ENCODE peak calls at places on chromosome 1, in five cellular contexts. I is HCT116, F is hepatocyte, Q is PC-3, E is IMR-90. B is an unnamed sample.

GRCh38 chr1:166165661-166166399 is 971 bp downstream of the FAM78B start:
- DNase-seq in I (no peak), F (peak), Q (no peak), E (no peak), B (peak)

GRCh38 chr1:100785399-100786082 is 66.0 kb downstream of the VCAM1 start:
- DNase-seq in I (no peak), F (no peak), Q (peak), E (peak), B (peak)

GRCh38 chr1:8671313-8671917 is 146.0 kb downstream of the RERE start:
- DNase-seq in I (peak), F (peak), Q (peak), E (peak), B (peak)

GRCh38 chr1:158077366-158078256 is 84.2 kb downstream of the KIRREL1 start:
- DNase-seq in I (no peak), F (no peak), Q (no peak), E (no peak), B (no peak)

GRCh38 chr1:52955129-52955970 is 28.3 kb downstream of the SCP2 start:
- DNase-seq in I (no peak), F (peak), Q (peak), E (peak), B (peak)

GRCh38 chr1:157771666-157772425 is 5.1 kb downstream of the FCRL2 start:
- DNase-seq in I (no peak), F (no peak), Q (peak), E (no peak), B (peak)

GRCh38 chr1:6259491-6260362 is 1.2 kb downstream of the GPR153 start:
- DNase-seq in I (peak), F (peak), Q (peak), E (peak), B (peak)

GRCh38 chr1:182431278-182431677 is 18.7 kb upstream of the RGSL1 start:
- DNase-seq in I (no peak), F (no peak), Q (no peak), E (no peak), B (no peak)

GRCh38 chr1:10862743-10863335 is 66.4 kb upstream of the CASZ1 start:
- DNase-seq in I (no peak), F (no peak), Q (no peak), E (no peak), B (peak)

GRCh38 chr1:61071205-61071830 is 11.0 kb upstream of the NFIA start:
- DNase-seq in I (no peak), F (no peak), Q (no peak), E (no peak), B (no peak)

GRCh38 chr1:61070054-61070453 is 12.3 kb upstream of the NFIA start:
- DNase-seq in I (no peak), F (no peak), Q (no peak), E (no peak), B (peak)

GRCh38 chr1:61064673-61065072 is 17.7 kb upstream of the NFIA start:
- DNase-seq in I (no peak), F (no peak), Q (no peak), E (no peak), B (no peak)

DNA sequence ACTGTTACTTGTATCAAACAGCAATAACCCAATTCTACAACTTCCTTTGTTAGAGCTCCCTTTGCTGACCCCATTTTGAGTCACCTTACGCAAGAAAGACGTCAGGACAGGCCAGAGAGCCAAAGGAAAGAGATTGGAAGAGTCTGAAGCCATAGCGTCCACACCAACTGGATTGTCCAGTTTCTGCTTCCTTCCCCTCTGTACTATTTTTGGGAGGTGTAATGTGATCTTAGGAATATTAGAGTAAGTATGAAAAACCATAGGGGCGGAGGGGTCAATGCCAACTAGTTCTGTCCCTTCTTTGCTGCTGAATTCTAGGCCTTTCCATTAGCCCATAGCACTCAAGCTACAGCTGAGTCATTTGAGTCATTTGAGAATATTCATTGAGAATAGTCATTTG is 14.9 kb upstream of the NFIA start:
- DNase-seq in I (no peak), F (no peak), Q (peak), E (no peak), B (peak)
- H3K27ac ChIP-seq in I (no peak), F (no peak), Q (peak), E (no peak), B (no peak)

GRCh38 chr1:226444901-226445300 is 37.0 kb upstream of the PARP1 start:
- DNase-seq in I (no peak), F (no peak), Q (no peak), E (no peak), B (no peak)
- TF ChIP-seq CTCF in I (no peak), F (no peak), Q (no peak), E (no peak), B (no peak)

DNA sequence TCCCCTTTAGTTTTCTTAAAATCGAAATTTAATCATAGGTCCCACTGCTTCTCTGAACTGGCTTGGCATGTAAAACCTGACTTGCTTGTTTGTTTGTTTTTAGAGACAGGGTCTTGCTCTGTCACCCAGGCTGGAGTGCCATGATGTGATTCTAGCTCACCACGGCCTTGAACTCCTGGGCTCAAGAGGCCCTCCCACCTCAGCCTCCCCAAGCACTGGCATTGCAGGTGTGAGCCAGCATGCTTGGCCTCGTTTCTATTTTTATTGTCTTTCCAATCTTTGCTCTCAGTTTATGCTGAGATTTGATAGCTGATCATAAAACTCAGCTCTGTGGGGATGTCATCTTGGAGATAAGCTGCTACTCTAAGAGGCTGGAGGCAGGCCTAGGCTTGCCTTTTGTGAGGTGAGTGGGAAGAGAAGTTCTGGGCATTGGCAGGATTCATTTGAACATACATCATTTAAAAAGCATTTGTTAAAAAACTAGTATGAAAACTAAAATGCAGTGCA is 51.5 kb upstream of the GCLM start:
- DNase-seq in I (no peak), F (peak), Q (no peak), E (peak), B (no peak)
- H2AFZ ChIP-seq in I (no peak), F (no peak), Q (no peak), E (no peak), B (peak)

GRCh38 chr1:201499795-201500669 is 6.9 kb downstream of the CSRP1 start:
- DNase-seq in I (no peak), F (no peak), Q (no peak), E (no peak), B (no peak)

GRCh38 chr1:201502511-201502857 is 4.4 kb downstream of the CSRP1 start:
- DNase-seq in I (no peak), F (no peak), Q (no peak), E (no peak), B (no peak)

GRCh38 chr1:201501812-201502510 is 5.0 kb downstream of the CSRP1 start:
- DNase-seq in I (no peak), F (peak), Q (no peak), E (no peak), B (no peak)

GRCh38 chr1:201500670-201501120 is 6.2 kb downstream of the CSRP1 start:
- DNase-seq in I (no peak), F (no peak), Q (no peak), E (no peak), B (no peak)

GRCh38 chr1:201501144-201501543 is 5.8 kb downstream of the CSRP1 start:
- DNase-seq in I (no peak), F (no peak), Q (no peak), E (peak), B (peak)
- H3K27ac ChIP-seq in I (no peak), F (peak), Q (no peak), E (peak), B (peak)

GRCh38 chr1:174659823-174660222 is 212.1 kb downstream of the GPR52 start:
- DNase-seq in I (peak), F (no peak), Q (peak), E (peak), B (peak)
- TF ChIP-seq CTCF in I (no peak), F (no peak), Q (no peak), E (no peak), B (no peak)

GRCh38 chr1:16422041-16422440 is 15.2 kb downstream of the SPATA21 start:
- DNase-seq in I (no peak), F (no peak), Q (no peak), E (no peak), B (no peak)
- H2AFZ ChIP-seq in I (no peak), F (no peak), Q (no peak), E (no peak), B (no peak)

GRCh38 chr1:51072040-51072439 is 30.0 kb upstream of the C1orf185 start:
- DNase-seq in I (no peak), F (no peak), Q (no peak), E (no peak), B (no peak)

GRCh38 chr1:51072651-51073050 is 29.4 kb upstream of the C1orf185 start:
- DNase-seq in I (no peak), F (no peak), Q (no peak), E (no peak), B (no peak)

GRCh38 chr1:51070640-51071039 is 31.4 kb upstream of the C1orf185 start:
- DNase-seq in I (no peak), F (no peak), Q (peak), E (peak), B (peak)

GRCh38 chr1:51071291-51071690 is 30.7 kb upstream of the C1orf185 start:
- DNase-seq in I (no peak), F (no peak), Q (peak), E (no peak), B (no peak)

GRCh38 chr1:51070011-51070410 is 32.0 kb upstream of the C1orf185 start:
- DNase-seq in I (no peak), F (no peak), Q (peak), E (no peak), B (no peak)
- H3K27ac ChIP-seq in I (no peak), F (no peak), Q (peak), E (no peak), B (no peak)

B was measured in osteoblast.